ENCODE peak calls at places on chromosomes 2 and 18, in four cellular contexts. T is colonic mucosa, L is upper lobe of right lung, F is retinal pigment epithelial cell. R is an unnamed sample.

GRCh38 chr2:101307950-101308431 is 510 bp downstream of the RNF149 start:
- DNase-seq in L (no peak), T (peak; percentile 39), F (no peak), R (no peak)

GRCh38 chr18:39600894-39601293 is 2035.3 kb upstream of the CELF4 start:
- DNase-seq in T (no peak), F (peak; percentile 41), L (no peak), R (no peak)

GRCh38 chr2:42756150-42756549 is 7.8 kb downstream of the OXER1 start:
- DNase-seq in L (no peak), F (no peak), T (no peak), R (no peak)

GRCh38 chr2:58376592-58376991 is 135.5 kb upstream of the FANCL start:
- DNase-seq in T (no peak), L (no peak), F (no peak), R (no peak)

GRCh38 chr2:172931256-172931894 is 144.3 kb upstream of the MAP3K20 start:
- DNase-seq in T (no peak), L (no peak), F (no peak), R (no peak)

GRCh38 chr2:125516496-125517109 is 1139.4 kb upstream of the GYPC start:
- DNase-seq in T (peak; percentile 19), F (no peak), L (no peak), R (no peak)

GRCh38 chr2:155294358-155294757 is 595.9 kb downstream of the KCNJ3 start:
- DNase-seq in L (no peak), T (no peak), F (no peak), R (no peak)

GRCh38 chr2:73359915-73360697 is 25.5 kb upstream of the ALMS1 start:
- DNase-seq in F (no peak), T (no peak), L (no peak), R (no peak)

GRCh38 chr2:198129609-198130008 is 325.2 kb downstream of the PLCL1 start:
- DNase-seq in F (no peak), T (no peak), L (no peak), R (no peak)
- TF ChIP-seq CTCF in F (no peak), T (no peak), L (no peak), R (no peak)

DNA sequence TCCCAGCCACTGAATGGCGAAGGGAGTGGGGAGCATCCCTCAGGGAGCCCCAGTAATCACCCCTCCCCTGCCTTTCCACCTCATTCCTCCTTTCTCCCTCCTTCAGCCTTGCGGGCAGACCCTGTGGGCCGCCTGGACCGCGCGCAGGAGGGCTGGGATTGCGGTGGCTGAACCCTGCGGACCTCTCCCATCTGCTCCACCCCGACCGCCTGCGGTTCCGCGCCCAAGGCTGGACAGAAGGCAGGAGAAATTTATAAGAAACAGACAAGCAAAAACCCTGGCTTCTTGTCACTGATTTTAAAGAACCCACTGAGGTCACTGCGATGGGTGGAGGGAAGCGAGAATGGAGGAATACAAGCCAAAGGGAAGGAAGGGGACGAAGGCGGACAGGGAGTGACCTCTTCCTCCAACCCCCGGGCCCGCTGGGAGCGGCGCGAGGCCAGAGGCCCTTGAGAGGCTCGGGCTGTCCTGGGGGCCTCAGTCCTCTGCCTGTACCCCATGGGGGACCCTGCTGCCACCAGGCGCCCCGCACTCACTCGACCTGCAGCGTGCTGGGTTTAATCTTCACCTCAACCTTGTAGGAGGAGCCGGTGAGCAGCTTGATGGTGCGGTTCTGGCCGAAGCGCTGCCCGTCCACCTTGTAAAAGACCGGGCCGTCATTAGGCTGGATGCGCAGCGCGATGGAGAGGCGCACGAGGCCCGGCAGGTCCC is 908 bp downstream of the CNRIP1 start:
- DNase-seq in F (no peak), L (no peak), T (peak; percentile 20), R (no peak)
- H3K4me3 ChIP-seq in F (peak overlapping the region; percentile 76), L (peak overlapping the region; percentile 79), T (peak overlapping the region; percentile 52), R (peak overlapping the region; percentile 75)

GRCh38 chr2:63055510-63056308 is 5.1 kb downstream of the OTX1 start:
- DNase-seq in F (no peak), L (no peak), T (no peak), R (no peak)

GRCh38 chr2:63053235-63053888 is 2.7 kb downstream of the OTX1 start:
- DNase-seq in F (no peak), L (no peak), T (no peak), R (no peak)

GRCh38 chr2:63054812-63055509 is 4.3 kb downstream of the OTX1 start:
- DNase-seq in T (no peak), F (no peak), L (no peak), R (no peak)

GRCh38 chr2:63052411-63053234 is 2.0 kb downstream of the OTX1 start:
- DNase-seq in T (no peak), L (no peak), F (no peak), R (no peak)

DNA sequence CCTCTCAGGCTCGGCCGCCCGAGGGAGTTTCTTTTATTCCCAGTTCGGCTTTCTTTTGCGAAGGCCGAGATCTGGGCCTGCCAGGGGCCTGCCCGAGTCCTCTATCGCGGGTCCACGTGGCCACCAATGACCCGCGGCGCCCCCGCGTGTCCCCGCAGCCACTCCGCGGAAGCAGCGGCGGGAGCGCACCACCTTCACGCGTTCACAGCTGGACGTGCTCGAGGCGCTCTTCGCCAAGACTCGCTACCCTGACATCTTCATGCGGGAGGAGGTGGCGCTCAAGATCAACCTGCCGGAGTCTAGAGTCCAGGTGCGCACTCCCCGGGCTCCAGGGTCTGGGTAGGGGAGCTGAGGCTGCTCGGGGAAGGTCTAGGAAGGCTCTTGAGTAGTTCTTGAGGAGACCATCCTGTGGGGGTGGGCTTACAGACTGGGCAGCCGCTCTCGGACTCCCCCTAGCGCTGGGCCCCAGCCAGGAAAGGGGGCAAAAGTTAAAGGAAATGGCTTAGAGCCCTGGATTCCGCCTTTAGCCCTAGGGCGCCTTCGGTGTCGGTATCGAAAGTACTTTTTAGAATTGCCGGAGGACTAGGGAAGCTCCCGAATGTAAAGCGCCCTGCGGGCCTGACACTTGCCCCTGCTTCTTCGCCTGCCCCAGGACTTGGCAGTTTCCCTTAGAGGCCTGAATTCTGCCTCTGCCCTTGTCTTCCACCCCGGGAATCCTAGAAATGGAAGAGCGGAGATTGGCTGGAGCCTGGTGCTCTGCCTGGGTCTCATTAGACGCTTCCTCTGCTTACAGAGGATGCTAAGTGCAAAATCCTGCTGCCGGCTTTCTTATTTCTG is 3.5 kb downstream of the OTX1 start:
- DNase-seq in F (no peak), L (no peak), T (peak; percentile 42), R (no peak)
- TF ChIP-seq CTCF in F (peak; percentile 65), L (peak; percentile 17), T (no peak), R (peak; percentile 63)

DNA sequence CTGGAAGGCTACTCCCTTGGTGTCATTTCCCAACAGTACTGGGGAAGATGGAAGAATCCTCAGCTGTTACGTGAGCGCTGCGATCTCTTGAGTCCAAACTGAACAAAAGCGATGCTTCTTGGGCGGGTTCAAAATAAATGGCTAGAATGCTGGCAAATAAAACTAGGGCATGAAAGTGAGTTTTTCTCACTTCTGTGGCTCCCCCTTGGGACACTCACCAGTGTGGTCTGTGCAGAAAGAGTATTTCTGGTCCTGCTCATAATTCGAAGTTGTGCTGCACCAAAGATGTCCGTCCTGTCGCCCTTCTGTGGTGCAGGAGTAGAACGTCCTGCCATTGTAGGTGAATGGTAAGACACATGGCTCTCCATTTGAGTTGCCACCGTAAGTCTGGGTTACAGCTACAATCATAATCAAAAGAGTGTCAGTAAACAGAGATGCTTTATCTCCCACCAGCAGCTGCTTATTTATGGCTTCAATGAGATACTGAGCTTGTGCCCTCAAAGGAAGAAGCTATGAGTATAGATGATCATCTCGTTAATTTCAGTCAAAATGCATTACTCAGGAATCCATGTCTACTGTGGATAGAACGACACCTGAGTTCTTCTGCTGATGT is 11.8 kb downstream of the FN1 start:
- DNase-seq in L (no peak), T (no peak), F (no peak), R (no peak)
- H3K4me3 ChIP-seq in L (no peak overlapping the region), T (no peak overlapping the region), F (no peak overlapping the region), R (no peak overlapping the region)